ENCODE peak calls at places on chromosomes 12 and 14, in six cellular contexts. One of them, this sample, is unnamed.

GRCh38 chr12:79549531-79550271 is 141.1 kb downstream of the PAWR start:
- DNase-seq in aorta: no peak
- DNase-seq in fibroblast of lung: peak; percentile 94
- DNase-seq in CD4-positive, CD25-positive, alpha-beta regulatory T cell: no peak
- DNase-seq in A549: no peak
- DNase-seq in right lobe of liver: no peak
- DNase-seq in this sample: no peak

GRCh38 chr14:52080171-52080800 is 11.4 kb upstream of the NID2 start:
- DNase-seq in fibroblast of lung: peak; percentile 81
- DNase-seq in CD4-positive, CD25-positive, alpha-beta regulatory T cell: no peak
- DNase-seq in A549: no peak
- DNase-seq in right lobe of liver: no peak
- DNase-seq in aorta: no peak
- DNase-seq in this sample: no peak

GRCh38 chr14:74127634-74128033 is 42.9 kb downstream of the LIN52 start:
- DNase-seq in CD4-positive, CD25-positive, alpha-beta regulatory T cell: no peak
- DNase-seq in fibroblast of lung: no peak
- DNase-seq in aorta: no peak
- DNase-seq in A549: no peak
- DNase-seq in right lobe of liver: no peak
- DNase-seq in this sample: no peak

GRCh38 chr14:56207626-56208297 is 89.6 kb downstream of the PELI2 start:
- DNase-seq in fibroblast of lung: peak; percentile 45
- DNase-seq in CD4-positive, CD25-positive, alpha-beta regulatory T cell: no peak
- DNase-seq in right lobe of liver: no peak
- DNase-seq in A549: no peak
- DNase-seq in aorta: no peak
- DNase-seq in this sample: no peak

GRCh38 chr12:16515666-16516065 is 90.3 kb downstream of the LMO3 start:
- DNase-seq in right lobe of liver: no peak
- DNase-seq in A549: no peak
- DNase-seq in aorta: no peak
- DNase-seq in CD4-positive, CD25-positive, alpha-beta regulatory T cell: no peak
- DNase-seq in fibroblast of lung: peak; percentile 52
- DNase-seq in this sample: no peak

GRCh38 chr12:51621155-51621922 is 30.3 kb downstream of the SCN8A start:
- DNase-seq in fibroblast of lung: peak; percentile 67
- DNase-seq in A549: no peak
- DNase-seq in aorta: no peak
- DNase-seq in CD4-positive, CD25-positive, alpha-beta regulatory T cell: no peak
- DNase-seq in right lobe of liver: no peak
- DNase-seq in this sample: no peak

GRCh38 chr14:74414380-74414779 is 11.6 kb downstream of the SYNDIG1L start:
- DNase-seq in aorta: no peak
- DNase-seq in A549: no peak
- DNase-seq in right lobe of liver: no peak
- DNase-seq in fibroblast of lung: no peak
- DNase-seq in CD4-positive, CD25-positive, alpha-beta regulatory T cell: no peak
- DNase-seq in this sample: no peak

GRCh38 chr14:33728010-33728498 is 222.8 kb downstream of the EGLN3 start:
- DNase-seq in right lobe of liver: no peak
- DNase-seq in aorta: no peak
- DNase-seq in fibroblast of lung: no peak
- DNase-seq in CD4-positive, CD25-positive, alpha-beta regulatory T cell: no peak
- DNase-seq in A549: no peak
- DNase-seq in this sample: no peak

GRCh38 chr14:68877993-68878575 is 85.2 kb upstream of the ZFP36L1 start:
- DNase-seq in fibroblast of lung: no peak
- DNase-seq in A549: no peak
- DNase-seq in right lobe of liver: no peak
- DNase-seq in aorta: no peak
- DNase-seq in CD4-positive, CD25-positive, alpha-beta regulatory T cell: no peak
- DNase-seq in this sample: no peak

GRCh38 chr12:79023784-79024183 is 159.2 kb downstream of the SYT1 start:
- DNase-seq in CD4-positive, CD25-positive, alpha-beta regulatory T cell: no peak
- DNase-seq in A549: no peak
- DNase-seq in fibroblast of lung: peak; percentile 13
- DNase-seq in right lobe of liver: no peak
- DNase-seq in aorta: no peak
- DNase-seq in this sample: no peak

DNA sequence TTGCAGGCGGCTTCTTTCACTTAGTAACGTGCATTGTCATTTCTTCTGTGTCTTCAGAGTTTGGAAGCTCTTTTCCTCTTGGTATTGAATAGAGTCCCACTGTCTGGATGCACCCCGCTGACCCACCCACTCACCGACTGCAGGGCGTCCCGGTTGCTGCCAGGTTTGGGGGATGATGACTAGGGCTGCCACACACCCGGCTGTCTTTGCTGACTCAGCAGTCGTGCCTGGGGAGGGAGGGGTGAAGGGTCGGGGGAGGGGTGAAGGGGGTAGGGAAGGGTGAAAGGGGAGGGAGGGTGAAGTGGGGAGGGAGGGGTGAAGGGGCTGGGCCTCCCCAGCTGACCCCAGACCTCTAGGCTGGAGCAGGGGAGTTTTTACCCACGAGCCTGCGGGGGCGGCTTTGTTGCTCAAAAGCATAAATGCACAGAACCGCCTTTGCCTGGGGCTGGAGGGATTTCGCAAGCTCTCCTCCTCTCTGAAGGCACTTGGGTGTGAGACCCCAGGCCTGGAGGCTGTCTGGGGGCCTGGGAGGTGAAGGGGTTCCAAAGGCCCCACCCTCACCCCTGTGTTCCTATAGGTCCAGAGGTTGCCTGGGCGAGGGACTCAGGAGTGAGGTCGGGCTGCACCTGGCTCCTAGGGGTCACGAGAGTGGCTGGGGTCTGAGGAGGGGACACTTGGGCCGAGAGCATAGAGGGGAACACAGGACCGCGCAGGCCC is 31.3 kb upstream of the ULK1 start:
- DNase-seq in aorta: peak; percentile 37
- DNase-seq in right lobe of liver: no peak
- DNase-seq in fibroblast of lung: peak; percentile 26
- DNase-seq in CD4-positive, CD25-positive, alpha-beta regulatory T cell: no peak
- DNase-seq in A549: no peak
- DNase-seq in this sample: no peak
- H3K4me1 ChIP-seq in aorta: no peaks in the 10 kb centered on the region
- H3K4me1 ChIP-seq in right lobe of liver: peaks cover 15% of the 10 kb centered on the region
- H3K4me1 ChIP-seq in fibroblast of lung: peaks cover 3% of the 10 kb centered on the region
- H3K4me1 ChIP-seq in CD4-positive, CD25-positive, alpha-beta regulatory T cell: no peaks in the 10 kb centered on the region
- H3K4me1 ChIP-seq in A549: peaks cover 64% of the 10 kb centered on the region
- H3K4me1 ChIP-seq in this sample: peaks cover 7% of the 10 kb centered on the region

GRCh38 chr12:7038591-7038990 is 20.3 kb upstream of the LPCAT3 start:
- DNase-seq in fibroblast of lung: no peak
- DNase-seq in aorta: no peak
- DNase-seq in CD4-positive, CD25-positive, alpha-beta regulatory T cell: no peak
- DNase-seq in A549: no peak
- DNase-seq in right lobe of liver: no peak
- DNase-seq in this sample: no peak

GRCh38 chr12:7039403-7039802 is 21.1 kb upstream of the C1S start:
- DNase-seq in fibroblast of lung: no peak
- DNase-seq in CD4-positive, CD25-positive, alpha-beta regulatory T cell: no peak
- DNase-seq in aorta: no peak
- DNase-seq in A549: no peak
- DNase-seq in right lobe of liver: no peak
- DNase-seq in this sample: no peak

GRCh38 chr12:7032990-7033389 is 14.7 kb upstream of the LPCAT3 start:
- DNase-seq in right lobe of liver: no peak
- DNase-seq in aorta: no peak
- DNase-seq in fibroblast of lung: no peak
- DNase-seq in A549: no peak
- DNase-seq in CD4-positive, CD25-positive, alpha-beta regulatory T cell: no peak
- DNase-seq in this sample: no peak

GRCh38 chr12:7031306-7031705 is 13.0 kb upstream of the LPCAT3 start:
- DNase-seq in CD4-positive, CD25-positive, alpha-beta regulatory T cell: no peak
- DNase-seq in A549: no peak
- DNase-seq in fibroblast of lung: no peak
- DNase-seq in aorta: no peak
- DNase-seq in right lobe of liver: no peak
- DNase-seq in this sample: no peak

DNA sequence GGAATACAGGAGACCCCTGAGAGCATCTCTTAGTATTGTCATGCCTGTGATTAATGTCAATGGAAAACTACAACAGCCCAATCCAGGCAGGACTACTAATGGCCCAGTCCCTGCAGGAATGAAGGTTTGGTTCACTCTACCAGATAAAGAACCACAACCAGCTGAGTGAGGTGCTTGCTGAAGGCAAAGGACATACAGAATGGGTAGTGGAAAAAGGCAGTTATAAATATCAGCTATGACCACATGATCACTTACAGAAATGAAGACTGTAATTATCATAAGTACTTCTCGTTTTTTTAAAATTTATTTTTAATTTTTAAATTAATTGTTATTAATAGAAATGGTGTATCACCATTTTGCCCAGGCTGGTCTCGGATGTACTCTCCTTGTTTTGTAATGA is 17.2 kb upstream of the LPCAT3 start:
- DNase-seq in right lobe of liver: no peak
- DNase-seq in aorta: no peak
- DNase-seq in fibroblast of lung: peak; percentile 27
- DNase-seq in CD4-positive, CD25-positive, alpha-beta regulatory T cell: no peak
- DNase-seq in A549: no peak
- DNase-seq in this sample: no peak
- H3K4me3 ChIP-seq in right lobe of liver: no peak overlapping the region
- H3K4me3 ChIP-seq in aorta: no peak overlapping the region
- H3K4me3 ChIP-seq in fibroblast of lung: no peak overlapping the region
- H3K4me3 ChIP-seq in CD4-positive, CD25-positive, alpha-beta regulatory T cell: no peak overlapping the region
- H3K4me3 ChIP-seq in A549: no peak overlapping the region
- H3K4me3 ChIP-seq in this sample: no peak overlapping the region

GRCh38 chr12:52644078-52644415 is 8.0 kb downstream of the KRT2 start:
- DNase-seq in aorta: no peak
- DNase-seq in right lobe of liver: no peak
- DNase-seq in fibroblast of lung: no peak
- DNase-seq in A549: no peak
- DNase-seq in CD4-positive, CD25-positive, alpha-beta regulatory T cell: no peak
- DNase-seq in this sample: no peak
- H3K4me1 ChIP-seq in aorta: no peaks in the 10 kb centered on the region
- H3K4me1 ChIP-seq in right lobe of liver: no peaks in the 10 kb centered on the region
- H3K4me1 ChIP-seq in fibroblast of lung: no peaks in the 10 kb centered on the region
- H3K4me1 ChIP-seq in A549: no peaks in the 10 kb centered on the region
- H3K4me1 ChIP-seq in CD4-positive, CD25-positive, alpha-beta regulatory T cell: peaks cover 6% of the 10 kb centered on the region
- H3K4me1 ChIP-seq in this sample: peaks cover 12% of the 10 kb centered on the region

GRCh38 chr14:23557521-23557920 is 1.4 kb downstream of the THTPA start:
- DNase-seq in right lobe of liver: no peak
- DNase-seq in aorta: no peak
- DNase-seq in A549: no peak
- DNase-seq in fibroblast of lung: no peak
- DNase-seq in CD4-positive, CD25-positive, alpha-beta regulatory T cell: no peak
- DNase-seq in this sample: no peak
- H3K4me3 ChIP-seq in right lobe of liver: no peak overlapping the region
- H3K4me3 ChIP-seq in aorta: no peak overlapping the region
- H3K4me3 ChIP-seq in A549: peak overlapping the region; percentile 93
- H3K4me3 ChIP-seq in fibroblast of lung: peak overlapping the region; percentile 96
- H3K4me3 ChIP-seq in CD4-positive, CD25-positive, alpha-beta regulatory T cell: no peak overlapping the region
- H3K4me3 ChIP-seq in this sample: no peak overlapping the region

GRCh38 chr12:120453977-120454376 is 7.7 kb downstream of the GATC start:
- DNase-seq in A549: peak; percentile 61
- DNase-seq in fibroblast of lung: peak; percentile 16
- DNase-seq in aorta: no peak
- DNase-seq in right lobe of liver: no peak
- DNase-seq in CD4-positive, CD25-positive, alpha-beta regulatory T cell: peak; percentile 60
- DNase-seq in this sample: no peak
- H3K4me1 ChIP-seq in A549: no peaks in the 10 kb centered on the region
- H3K4me1 ChIP-seq in fibroblast of lung: no peaks in the 10 kb centered on the region
- H3K4me1 ChIP-seq in aorta: no peaks in the 10 kb centered on the region
- H3K4me1 ChIP-seq in right lobe of liver: peaks cover 11% of the 10 kb centered on the region
- H3K4me1 ChIP-seq in CD4-positive, CD25-positive, alpha-beta regulatory T cell: no peaks in the 10 kb centered on the region
- H3K4me1 ChIP-seq in this sample: no peaks in the 10 kb centered on the region

GRCh38 chr14:96839251-96839650 is 42.1 kb downstream of the VRK1 start:
- DNase-seq in fibroblast of lung: no peak
- DNase-seq in CD4-positive, CD25-positive, alpha-beta regulatory T cell: no peak
- DNase-seq in A549: no peak
- DNase-seq in aorta: no peak
- DNase-seq in right lobe of liver: no peak
- DNase-seq in this sample: no peak
- H3K4me3 ChIP-seq in fibroblast of lung: no peak overlapping the region
- H3K4me3 ChIP-seq in CD4-positive, CD25-positive, alpha-beta regulatory T cell: no peak overlapping the region
- H3K4me3 ChIP-seq in A549: no peak overlapping the region
- H3K4me3 ChIP-seq in aorta: no peak overlapping the region
- H3K4me3 ChIP-seq in right lobe of liver: no peak overlapping the region
- H3K4me3 ChIP-seq in this sample: no peak overlapping the region